ENCODE peak calls at places on chromosomes 12 and 14, in ten cellular contexts. One of them, this sample, is unnamed.

GRCh38 chr12:1913377-1914115 is 4.9 kb downstream of the CACNA2D4 start:
- DNase-seq in CD8-positive, alpha-beta memory T cell: no peak
- DNase-seq in activated gamma-delta T cell: no peak
- DNase-seq in HTR-8/SVneo: no peak
- DNase-seq in germinal center: peak; percentile 1
- DNase-seq in NCI-H1930: no peak
- DNase-seq in AG09319: no peak
- DNase-seq in LoVo: no peak
- DNase-seq in cardiac fibroblast: no peak
- DNase-seq in HCEC 1CT: no peak
- DNase-seq in this sample: peak; percentile 51

GRCh38 chr12:10563966-10564365 is 49.4 kb downstream of the MAGOHB start:
- DNase-seq in germinal center: no peak
- DNase-seq in AG09319: no peak
- DNase-seq in HCEC 1CT: no peak
- DNase-seq in NCI-H1930: no peak
- DNase-seq in LoVo: no peak
- DNase-seq in HTR-8/SVneo: no peak
- DNase-seq in CD8-positive, alpha-beta memory T cell: no peak
- DNase-seq in activated gamma-delta T cell: no peak
- DNase-seq in cardiac fibroblast: no peak
- DNase-seq in this sample: no peak

GRCh38 chr14:91517013-91517412 is 6.9 kb upstream of the PPP4R3A start:
- DNase-seq in HCEC 1CT: no peak
- DNase-seq in NCI-H1930: no peak
- DNase-seq in HTR-8/SVneo: no peak
- DNase-seq in AG09319: no peak
- DNase-seq in activated gamma-delta T cell: no peak
- DNase-seq in germinal center: no peak
- DNase-seq in cardiac fibroblast: no peak
- DNase-seq in LoVo: no peak
- DNase-seq in CD8-positive, alpha-beta memory T cell: no peak
- DNase-seq in this sample: no peak

GRCh38 chr14:34359423-34360120 is 102.5 kb downstream of the SPTSSA start:
- DNase-seq in AG09319: no peak
- DNase-seq in CD8-positive, alpha-beta memory T cell: no peak
- DNase-seq in activated gamma-delta T cell: no peak
- DNase-seq in cardiac fibroblast: no peak
- DNase-seq in LoVo: peak; percentile 4
- DNase-seq in HCEC 1CT: no peak
- DNase-seq in HTR-8/SVneo: no peak
- DNase-seq in germinal center: no peak
- DNase-seq in NCI-H1930: no peak
- DNase-seq in this sample: no peak

GRCh38 chr12:111201036-111201435 is 167.9 kb downstream of the PHETA1 start:
- DNase-seq in HTR-8/SVneo: no peak
- DNase-seq in LoVo: no peak
- DNase-seq in activated gamma-delta T cell: no peak
- DNase-seq in germinal center: no peak
- DNase-seq in AG09319: no peak
- DNase-seq in HCEC 1CT: no peak
- DNase-seq in cardiac fibroblast: no peak
- DNase-seq in CD8-positive, alpha-beta memory T cell: no peak
- DNase-seq in NCI-H1930: no peak
- DNase-seq in this sample: no peak

GRCh38 chr14:71582705-71583104 is 349.5 kb upstream of the RGS6 start:
- DNase-seq in germinal center: no peak
- DNase-seq in NCI-H1930: no peak
- DNase-seq in AG09319: no peak
- DNase-seq in HCEC 1CT: peak; percentile 73
- DNase-seq in activated gamma-delta T cell: no peak
- DNase-seq in HTR-8/SVneo: no peak
- DNase-seq in cardiac fibroblast: peak; percentile 39
- DNase-seq in CD8-positive, alpha-beta memory T cell: no peak
- DNase-seq in LoVo: no peak
- DNase-seq in this sample: no peak

GRCh38 chr12:92365333-92365732 is 219.7 kb upstream of the BTG1 start:
- DNase-seq in NCI-H1930: no peak
- DNase-seq in cardiac fibroblast: no peak
- DNase-seq in AG09319: no peak
- DNase-seq in HTR-8/SVneo: no peak
- DNase-seq in activated gamma-delta T cell: no peak
- DNase-seq in LoVo: no peak
- DNase-seq in germinal center: peak; percentile 40
- DNase-seq in HCEC 1CT: no peak
- DNase-seq in CD8-positive, alpha-beta memory T cell: no peak
- DNase-seq in this sample: no peak

GRCh38 chr12:114213055-114213561 is 192.8 kb downstream of the TBX5 start:
- DNase-seq in NCI-H1930: no peak
- DNase-seq in HTR-8/SVneo: no peak
- DNase-seq in AG09319: no peak
- DNase-seq in activated gamma-delta T cell: no peak
- DNase-seq in germinal center: no peak
- DNase-seq in CD8-positive, alpha-beta memory T cell: no peak
- DNase-seq in cardiac fibroblast: no peak
- DNase-seq in HCEC 1CT: no peak
- DNase-seq in LoVo: no peak
- DNase-seq in this sample: no peak